ENCODE peak calls at places on chromosome 11, in seven cellular contexts. K is K562, W is HCT116, Z is HepG2, D is GM12878, J is SK-N-SH, N is H1. H is an unnamed sample.

GRCh38 chr11:77471520-77472234 is 2.2 kb downstream of the PAK1 start:
- DNase-seq in N (no peak), D (no peak), J (peak), Z (peak), K (no peak), W (no peak), H (no peak)

GRCh38 chr11:16587670-16588069 is 150.8 kb upstream of the C11orf58 start:
- DNase-seq in W (no peak), K (no peak), N (no peak), D (no peak), Z (no peak), J (no peak), H (no peak)

GRCh38 chr11:125588505-125588904 is 4.1 kb upstream of the STT3A start:
- DNase-seq in W (peak), N (no peak), K (peak), J (no peak), Z (no peak), D (no peak), H (no peak)

GRCh38 chr11:73099512-73100266 is 42.4 kb downstream of the FCHSD2 start:
- DNase-seq in J (no peak), Z (no peak), K (no peak), D (no peak), N (no peak), W (no peak), H (no peak)

GRCh38 chr11:119491753-119492455 is 68.9 kb upstream of the THY1 start:
- DNase-seq in Z (no peak), D (no peak), W (no peak), J (no peak), K (no peak), N (no peak), H (peak)

GRCh38 chr11:96246718-96247540 is 96.1 kb downstream of the MAML2 start:
- DNase-seq in Z (peak), J (no peak), W (peak), D (no peak), K (no peak), N (no peak), H (no peak)

GRCh38 chr11:116556483-116556882 is 216.3 kb downstream of the BUD13 start:
- DNase-seq in N (no peak), J (no peak), D (no peak), K (no peak), W (no peak), Z (no peak), H (no peak)

GRCh38 chr11:30346068-30346688 is 23.3 kb downstream of the ARL14EP start:
- DNase-seq in D (no peak), W (peak), K (peak), J (peak), Z (peak), N (no peak), H (peak)

GRCh38 chr11:123544631-123545375 is 109.6 kb downstream of the SCN3B start:
- DNase-seq in D (no peak), J (peak), Z (no peak), K (no peak), W (no peak), N (no peak), H (no peak)

GRCh38 chr11:119993732-119994131 is 144.2 kb downstream of the TRIM29 start:
- DNase-seq in D (no peak), W (no peak), Z (no peak), N (no peak), J (no peak), K (no peak), H (no peak)

GRCh38 chr11:96001037-96001436 is 77.1 kb upstream of the MTMR2 start:
- DNase-seq in W (no peak), N (no peak), J (no peak), K (no peak), D (no peak), Z (no peak), H (no peak)

GRCh38 chr11:45165386-45165785 is 18.9 kb downstream of the PRDM11 start:
- DNase-seq in D (no peak), Z (no peak), J (no peak), N (no peak), W (no peak), K (no peak), H (no peak)

GRCh38 chr11:100367892-100368291 is 319.2 kb upstream of the ARHGAP42 start:
- DNase-seq in J (no peak), W (no peak), Z (no peak), D (no peak), N (no peak), K (no peak), H (no peak)

GRCh38 chr11:93225642-93226041 is 27.9 kb upstream of the SLC36A4 start:
- DNase-seq in N (no peak), W (peak), Z (no peak), D (no peak), J (peak), K (peak), H (peak)

GRCh38 chr11:96091476-96091875 is 167.6 kb upstream of the MTMR2 start:
- DNase-seq in Z (peak), J (no peak), K (no peak), D (no peak), N (no peak), W (no peak), H (peak)

GRCh38 chr11:10592331-10592730 is 23.9 kb upstream of the LYVE1 start:
- DNase-seq in D (no peak), Z (no peak), W (peak), N (no peak), K (no peak), J (no peak), H (peak)

GRCh38 chr11:61007383-61007970 is 36.0 kb downstream of the CD6 start:
- DNase-seq in D (no peak), W (no peak), N (no peak), Z (no peak), K (no peak), J (peak), H (peak)

GRCh38 chr11:90556612-90557011 is 333.8 kb upstream of the CHORDC1 start:
- DNase-seq in K (no peak), D (no peak), W (no peak), J (no peak), Z (no peak), N (no peak), H (peak)

GRCh38 chr11:134170909-134171281 is 52.9 kb downstream of the NCAPD3 start:
- DNase-seq in J (no peak), W (no peak), K (no peak), Z (no peak), D (no peak), N (no peak), H (no peak)

GRCh38 chr11:21561589-21561988 is 631.3 kb upstream of the ANO5 start:
- DNase-seq in K (no peak), D (no peak), N (no peak), Z (no peak), J (no peak), W (no peak), H (no peak)
- TF ChIP-seq JUND in K (no peak), D (no peak), N (no peak), Z (no peak), J (no peak), W (no peak), H (no peak)

GRCh38 chr11:94739331-94739730 is 28.8 kb upstream of the AMOTL1 start:
- DNase-seq in K (no peak), W (no peak), J (no peak), D (no peak), Z (no peak), N (no peak), H (peak)
- TF ChIP-seq JUND in K (no peak), W (no peak), J (no peak), D (no peak), Z (no peak), N (no peak), H (no peak)

DNA sequence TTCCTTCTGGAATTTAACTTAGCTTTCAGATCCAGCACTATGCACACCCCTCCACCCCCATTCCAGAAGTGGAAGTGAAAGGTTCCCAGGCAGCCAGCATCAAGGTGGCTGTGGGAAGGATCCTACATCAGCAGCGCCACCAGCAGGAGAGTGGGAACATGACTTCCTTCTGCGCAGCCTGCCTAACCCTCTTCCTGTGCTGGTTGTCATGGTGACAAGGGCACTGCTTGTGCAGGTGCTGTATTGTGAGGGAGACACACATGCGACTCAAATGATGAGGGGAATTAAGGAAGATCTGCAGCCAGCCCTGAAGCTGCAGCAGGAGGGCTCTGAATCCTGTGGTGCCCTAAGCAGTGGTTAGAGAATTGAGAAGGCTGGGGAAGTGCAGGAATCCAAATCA is 904.4 kb upstream of the API5 start:
- DNase-seq in D (no peak), N (peak), Z (no peak), J (peak), K (no peak), W (no peak), H (no peak)
- TF ChIP-seq JUND in D (no peak), N (peak), Z (no peak), J (no peak), K (no peak), W (no peak), H (no peak)

DNA sequence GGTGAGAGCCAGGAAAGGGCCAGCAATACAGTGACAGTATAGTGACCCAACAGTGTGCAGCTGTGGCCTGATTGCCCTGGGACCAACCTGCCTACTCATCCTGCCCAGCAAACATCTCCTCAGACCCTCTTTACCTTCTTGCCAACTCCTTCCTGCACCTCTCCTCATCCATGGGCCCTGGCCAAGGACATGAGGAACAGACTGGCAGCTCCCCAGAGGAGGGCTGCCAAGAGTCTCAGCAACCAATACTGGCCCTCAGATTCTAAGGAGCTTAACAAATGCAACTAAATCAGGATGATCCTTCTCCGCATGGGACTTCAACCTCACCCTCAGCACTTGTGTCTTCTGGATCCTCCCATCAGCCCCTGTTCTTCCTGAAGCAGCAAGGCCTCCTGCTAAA is 77.0 kb downstream of the RPL27A start:
- DNase-seq in N (no peak), Z (no peak), W (no peak), D (no peak), K (no peak), J (no peak), H (no peak)
- TF ChIP-seq JUND in N (no peak), Z (no peak), W (no peak), D (no peak), K (no peak), J (no peak), H (no peak)

GRCh38 chr11:112012877-112013276 is 12.3 kb upstream of the DLAT start:
- DNase-seq in W (no peak), Z (peak), K (no peak), D (no peak), J (no peak), N (no peak), H (no peak)
- TF ChIP-seq JUND in W (no peak), Z (no peak), K (no peak), D (no peak), J (no peak), N (no peak), H (no peak)